ENCODE peak calls at places on chromosomes 3 and 15, in ten cellular contexts. J, W, N, O, P, I, T, K, M and S are unnamed samples.

GRCh38 chr3:78025916-78026315 is 986.0 kb downstream of the ROBO2 start:
- DNase-seq in N (no peak), J (no peak), M (no peak), O (no peak), K (no peak), P (no peak), I (no peak), T (no peak), W (no peak), S (no peak)

GRCh38 chr3:129119365-129120100 is 2.1 kb downstream of the RAB43 start:
- DNase-seq in M (no peak), N (no peak), W (no peak), O (peak), J (peak), K (no peak), T (no peak), P (no peak), I (peak), S (no peak)

GRCh38 chr3:186664119-186664495 is 1.7 kb upstream of the HRG start:
- DNase-seq in M (no peak), O (no peak), P (no peak), I (no peak), K (no peak), N (no peak), T (no peak), W (no peak), J (no peak), S (no peak)

GRCh38 chr3:54761661-54762060 is 166.2 kb downstream of the LRTM1 start:
- DNase-seq in T (no peak), K (no peak), P (no peak), N (no peak), M (no peak), J (no peak), O (no peak), W (no peak), I (no peak), S (no peak)

GRCh38 chr3:69444980-69445379 is 59.1 kb upstream of the FRMD4B start:
- DNase-seq in K (no peak), W (no peak), N (no peak), J (no peak), M (no peak), T (no peak), I (no peak), O (no peak), P (no peak), S (no peak)

GRCh38 chr3:11230125-11230524 is 42.1 kb upstream of the ATG7 start:
- DNase-seq in M (no peak), O (no peak), P (no peak), I (no peak), T (no peak), W (no peak), K (no peak), J (no peak), N (no peak), S (no peak)

GRCh38 chr15:91867581-91868026 is 14.1 kb downstream of the SLCO3A1 start:
- DNase-seq in P (peak), M (no peak), J (no peak), K (no peak), O (no peak), W (peak), T (no peak), N (peak), I (peak), S (peak)

GRCh38 chr3:141875893-141876380 is 506 bp upstream of the ATP1B3 start:
- DNase-seq in M (peak), I (peak), K (peak), N (peak), T (no peak), O (peak), J (peak), P (peak), W (peak), S (peak)

GRCh38 chr3:140753865-140754754 is 76.2 kb downstream of the TRIM42 start:
- DNase-seq in T (no peak), M (no peak), I (no peak), O (no peak), W (no peak), N (no peak), J (no peak), K (no peak), P (no peak), S (no peak)

GRCh38 chr3:188947983-188948657 is 223.7 kb upstream of the TPRG1 start:
- DNase-seq in K (peak), P (peak), N (peak), M (peak), T (no peak), W (peak), J (no peak), I (peak), O (no peak), S (peak)

GRCh38 chr3:13427662-13428603 is 7.8 kb upstream of the NUP210 start:
- DNase-seq in W (no peak), J (peak), P (no peak), T (no peak), O (no peak), K (no peak), N (no peak), I (no peak), M (no peak), S (no peak)

GRCh38 chr15:83206387-83206970 is 1.1 kb downstream of the HDGFL3 start:
- DNase-seq in M (peak), J (no peak), T (no peak), P (no peak), W (no peak), I (peak), K (no peak), O (peak), N (no peak), S (no peak)

GRCh38 chr3:140397847-140398246 is 280.0 kb upstream of the TRIM42 start:
- DNase-seq in N (no peak), P (no peak), O (no peak), J (no peak), M (no peak), I (no peak), T (no peak), K (no peak), W (no peak), S (no peak)

GRCh38 chr15:53880353-53880752 is 97.9 kb upstream of the UNC13C start:
- DNase-seq in K (no peak), M (no peak), N (no peak), W (no peak), O (no peak), T (no peak), P (no peak), J (no peak), I (no peak), S (no peak)

GRCh38 chr15:101446527-101447167 is 42.9 kb downstream of the PCSK6 start:
- DNase-seq in N (no peak), P (no peak), J (no peak), I (peak), K (peak), T (no peak), O (no peak), W (no peak), M (no peak), S (no peak)

GRCh38 chr15:47959617-47960398 is 161.0 kb upstream of the SLC24A5 start:
- DNase-seq in T (no peak), N (no peak), P (no peak), M (no peak), W (no peak), O (no peak), J (no peak), I (no peak), K (no peak), S (no peak)

GRCh38 chr3:127597020-127597771 is 1.0 kb upstream of the MCM2 start:
- DNase-seq in P (no peak), I (no peak), M (no peak), K (no peak), J (no peak), O (no peak), W (no peak), T (no peak), N (no peak), S (no peak)

GRCh38 chr3:127680146-127680661 is 7.5 kb downstream of the ABTB1 start:
- DNase-seq in N (peak), W (peak), J (no peak), I (no peak), T (no peak), O (peak), K (peak), M (no peak), P (peak), S (no peak)

GRCh38 chr3:43155464-43156121 is 49.7 kb upstream of the POMGNT2 start:
- DNase-seq in M (peak), N (peak), K (peak), W (peak), I (peak), J (no peak), T (no peak), P (peak), O (no peak), S (no peak)

GRCh38 chr15:41942886-41943285 is 29.5 kb downstream of the EHD4 start:
- DNase-seq in K (no peak), M (no peak), P (no peak), T (no peak), J (no peak), O (no peak), N (no peak), I (no peak), W (peak), S (no peak)

GRCh38 chr3:16665282-16665741 is 60.1 kb upstream of the DAZL start:
- DNase-seq in K (no peak), M (no peak), T (no peak), N (no peak), O (no peak), J (no peak), W (no peak), P (peak), I (peak), S (no peak)

GRCh38 chr15:77025066-77025435 is 30.1 kb downstream of the PSTPIP1 start:
- DNase-seq in J (no peak), P (no peak), W (peak), I (no peak), N (peak), M (no peak), K (peak), O (no peak), T (peak), S (no peak)

GRCh38 chr3:112531358-112531781 is 30.4 kb downstream of the ATG3 start:
- DNase-seq in I (peak), O (no peak), J (no peak), N (no peak), W (no peak), T (no peak), P (no peak), K (no peak), M (no peak), S (no peak)

GRCh38 chr3:47889001-47889757 is 86.2 kb downstream of the DHX30 start:
- DNase-seq in P (no peak), I (no peak), T (no peak), M (no peak), J (no peak), N (no peak), W (no peak), K (no peak), O (no peak), S (no peak)

GRCh38 chr3:192005989-192006388 is 545.0 kb downstream of the PYDC2 start:
- DNase-seq in O (no peak), K (no peak), W (no peak), N (no peak), I (no peak), J (no peak), T (no peak), P (no peak), M (no peak), S (no peak)

GRCh38 chr15:34654625-34655024 is 71.2 kb upstream of the GOLGA8B start:
- DNase-seq in W (no peak), P (no peak), K (no peak), O (no peak), N (no peak), I (no peak), T (no peak), J (no peak), M (no peak), S (no peak)

GRCh38 chr3:49872801-49873281 is 3.1 kb upstream of the CAMKV start:
- DNase-seq in N (no peak), J (peak), M (no peak), I (no peak), O (peak), P (no peak), W (no peak), T (no peak), K (no peak), S (no peak)

GRCh38 chr3:121660356-121661171 is at the start of gene HCLS1:
- DNase-seq in P (peak), T (peak), O (peak), I (peak), J (peak), N (peak), W (peak), K (no peak), M (peak), S (no peak)

GRCh38 chr15:49865925-49866757 is 245.3 kb downstream of the DTWD1 start:
- DNase-seq in T (no peak), N (no peak), J (no peak), I (no peak), M (no peak), P (no peak), O (no peak), W (no peak), K (no peak), S (no peak)

GRCh38 chr15:71079208-71080044 is 35.8 kb upstream of the THSD4 start:
- DNase-seq in N (no peak), J (no peak), T (no peak), K (no peak), O (no peak), W (no peak), P (no peak), I (peak), M (no peak), S (no peak)

GRCh38 chr3:138646527-138646926 is 38.0 kb downstream of the FAIM start:
- DNase-seq in N (no peak), K (no peak), P (no peak), O (no peak), I (no peak), M (no peak), W (no peak), T (no peak), J (no peak), S (no peak)

GRCh38 chr15:70741107-70741511 is 22.2 kb downstream of the UACA start:
- DNase-seq in K (peak), J (no peak), N (peak), W (peak), O (no peak), T (no peak), I (peak), P (peak), M (peak), S (peak)

GRCh38 chr15:43794269-43795037 is 2.3 kb downstream of the SERF2 start:
- DNase-seq in J (no peak), P (peak), T (no peak), N (no peak), M (no peak), K (no peak), W (no peak), O (no peak), I (peak), S (no peak)

GRCh38 chr3:114556832-114557231 is 263.0 kb downstream of the TIGIT start:
- DNase-seq in J (no peak), K (no peak), O (no peak), T (no peak), N (no peak), I (no peak), M (no peak), W (no peak), P (no peak), S (no peak)

GRCh38 chr15:76155742-76156141 is 96.0 kb downstream of the TMEM266 start:
- DNase-seq in M (no peak), J (no peak), K (no peak), N (no peak), T (no peak), I (no peak), O (no peak), P (no peak), W (no peak), S (no peak)

GRCh38 chr3:14812196-14812785 is 6.5 kb upstream of the FGD5 start:
- DNase-seq in K (no peak), T (no peak), W (no peak), J (no peak), P (no peak), M (no peak), I (no peak), N (no peak), O (no peak), S (no peak)

GRCh38 chr15:39731266-39731665 is 51.4 kb downstream of the FSIP1 start:
- DNase-seq in M (no peak), O (no peak), T (no peak), P (no peak), J (no peak), W (no peak), I (no peak), K (no peak), N (no peak), S (no peak)